ENCODE peak calls at places on chromosome 12, in four cellular contexts. M, T, C and J are unnamed samples.

GRCh38 chr12:6323995-6324711 is 13.7 kb downstream of the PLEKHG6 start:
- DNase-seq in M (no peak), T (no peak), C (no peak), J (no peak)

GRCh38 chr12:125288931-125289928 is 224.0 kb downstream of the AACS start:
- DNase-seq in M (no peak), T (no peak), C (no peak), J (no peak)

GRCh38 chr12:23555808-23556207 is 393.7 kb downstream of the SOX5 start:
- DNase-seq in M (no peak), T (no peak), C (no peak), J (no peak)

GRCh38 chr12:90229771-90230170 is 521.1 kb upstream of the ATP2B1 start:
- DNase-seq in M (no peak), T (no peak), C (no peak), J (no peak)

GRCh38 chr12:110109037-110109836 is 14.9 kb upstream of the IFT81 start:
- DNase-seq in M (no peak), T (no peak), C (peak; percentile 100), J (peak; percentile 88)

GRCh38 chr12:49055978-49056754 is 4.4 kb downstream of the KMT2D start:
- DNase-seq in M (peak; percentile 99), T (peak; percentile 94), C (peak; percentile 86), J (no peak)

GRCh38 chr12:100166232-100166631 is 23.6 kb upstream of the BLTP3B start:
- DNase-seq in M (no peak), T (no peak), C (no peak), J (no peak)

GRCh38 chr12:6535960-6536847 is 1.9 kb downstream of the GAPDH start:
- DNase-seq in M (no peak), T (no peak), C (no peak), J (no peak)

GRCh38 chr12:128755565-128755964 is 68.2 kb downstream of the SLC15A4 start:
- DNase-seq in M (no peak), T (no peak), C (no peak), J (no peak)

GRCh38 chr12:57097554-57097835 is 8.6 kb downstream of the NAB2 start:
- DNase-seq in M (no peak), T (no peak), C (no peak), J (no peak)

GRCh38 chr12:66861157-66861750 is 182.4 kb upstream of the GRIP1 start:
- DNase-seq in M (peak; percentile 64), T (peak; percentile 11), C (peak; percentile 63), J (peak; percentile 35)

GRCh38 chr12:54385251-54385914 is 850 bp upstream of the ZNF385A start:
- DNase-seq in M (no peak), T (no peak), C (no peak), J (peak; percentile 72)

GRCh38 chr12:2876431-2877046 is 435 bp downstream of the FOXM1 start:
- DNase-seq in M (no peak), T (no peak), C (peak; percentile 35), J (no peak)

GRCh38 chr12:75859868-75860267 is 171.7 kb downstream of the PHLDA1 start:
- DNase-seq in M (no peak), T (no peak), C (no peak), J (no peak)

GRCh38 chr12:127507336-127507735 is 759.6 kb upstream of the TMEM132C start:
- DNase-seq in M (no peak), T (no peak), C (no peak), J (no peak)

GRCh38 chr12:4701383-4701782 is 18.8 kb upstream of the GALNT8 start:
- DNase-seq in M (no peak), T (no peak), C (no peak), J (peak; percentile 22)

GRCh38 chr12:56951582-56952339 is 5.6 kb downstream of the RDH16 start:
- DNase-seq in M (no peak), T (no peak), C (no peak), J (no peak)

GRCh38 chr12:122942609-122943008 is 23.7 kb downstream of the ABCB9 start:
- DNase-seq in M (no peak), T (no peak), C (no peak), J (no peak)

GRCh38 chr12:88715673-88716072 is 135.4 kb upstream of the KITLG start:
- DNase-seq in M (no peak), T (no peak), C (no peak), J (no peak)

GRCh38 chr12:96136129-96136528 is 58.0 kb upstream of the ELK3 start:
- DNase-seq in M (no peak), T (no peak), C (peak; percentile 30), J (no peak)

GRCh38 chr12:71551529-71551928 is 111.9 kb downstream of the LGR5 start:
- DNase-seq in M (peak; percentile 78), T (no peak), C (peak; percentile 31), J (no peak)

GRCh38 chr12:67501362-67501761 is 147.2 kb upstream of the DYRK2 start:
- DNase-seq in M (no peak), T (no peak), C (no peak), J (no peak)

GRCh38 chr12:88600272-88600671 is 20.0 kb upstream of the KITLG start:
- DNase-seq in M (no peak), T (no peak), C (peak; percentile 64), J (no peak)

GRCh38 chr12:94545937-94546771 is 86.5 kb upstream of the CEP83 start:
- DNase-seq in M (no peak), T (no peak), C (peak; percentile 80), J (no peak)

GRCh38 chr12:119990382-119990874 is 1.4 kb downstream of the BICDL1 start:
- DNase-seq in M (peak; percentile 40), T (no peak), C (no peak), J (no peak)

GRCh38 chr12:6626654-6627283 is 9.0 kb downstream of the LPAR5 start:
- DNase-seq in M (peak; percentile 33), T (no peak), C (no peak), J (peak; percentile 13)

GRCh38 chr12:103503546-103504480 is 8.0 kb upstream of the C12orf42 start:
- DNase-seq in M (peak; percentile 30), T (no peak), C (no peak), J (no peak)

GRCh38 chr12:54357802-54358619 is 6.3 kb downstream of the GPR84 start:
- DNase-seq in M (no peak), T (no peak), C (no peak), J (no peak)

GRCh38 chr12:108724054-108724889 is 7.0 kb downstream of the CORO1C start:
- DNase-seq in M (peak; percentile 75), T (peak; percentile 34), C (peak; percentile 63), J (no peak)

GRCh38 chr12:55978393-55978792 is 4.5 kb downstream of the RAB5B start:
- DNase-seq in M (no peak), T (peak; percentile 83), C (no peak), J (no peak)

GRCh38 chr12:124363376-124363965 is 68.6 kb downstream of the RFLNA start:
- DNase-seq in M (no peak), T (no peak), C (no peak), J (no peak)

GRCh38 chr12:131378176-131378842 is 332.6 kb upstream of the SFSWAP start:
- DNase-seq in M (no peak), T (no peak), C (no peak), J (no peak)

GRCh38 chr12:6606331-6607131 is 648 bp downstream of the CHD4 start:
- DNase-seq in M (no peak), T (peak; percentile 17), C (peak; percentile 51), J (peak; percentile 82)

GRCh38 chr12:118964988-118965387 is 16.4 kb upstream of the SRRM4 start:
- DNase-seq in M (no peak), T (no peak), C (no peak), J (no peak)